ENCODE peak calls at places on chromosomes 1 and 21, in nine cellular contexts. One of them, this sample, is unnamed.

GRCh38 chr1:185159966-185160365 is 3.0 kb downstream of the SWT1 start:
- DNase-seq in CD8-positive, alpha-beta T cell: no peak
- DNase-seq in NCI-H774: no peak
- DNase-seq in fibroblast of pulmonary artery: no peak
- DNase-seq in uterus: no peak
- DNase-seq in stimulated activated CD4-positive, alpha-beta T cell treated with anti-CD3 and anti-CD28 coated beads, TNF-alpha, amount 100 ng/mL, for 4 hours: no peak
- DNase-seq in stimulated activated CD8-positive, alpha-beta memory T cell treated with anti-CD3 and anti-CD28 coated beads, Interleukin-4, amount 100 ng/mL, for 48 hours: no peak
- DNase-seq in AG08396: no peak
- DNase-seq in dermis blood vessel endothelial cell: no peak
- DNase-seq in this sample: no peak

GRCh38 chr1:229068266-229069043 is 202.5 kb upstream of the RAB4A start:
- DNase-seq in CD8-positive, alpha-beta T cell: no peak
- DNase-seq in NCI-H774: no peak
- DNase-seq in fibroblast of pulmonary artery: peak; percentile 76
- DNase-seq in uterus: no peak
- DNase-seq in stimulated activated CD4-positive, alpha-beta T cell treated with anti-CD3 and anti-CD28 coated beads, TNF-alpha, amount 100 ng/mL, for 4 hours: no peak
- DNase-seq in stimulated activated CD8-positive, alpha-beta memory T cell treated with anti-CD3 and anti-CD28 coated beads, Interleukin-4, amount 100 ng/mL, for 48 hours: no peak
- DNase-seq in AG08396: no peak
- DNase-seq in dermis blood vessel endothelial cell: peak; percentile 18
- DNase-seq in this sample: no peak

GRCh38 chr1:99546432-99547416 is 99.2 kb upstream of the PALMD start:
- DNase-seq in CD8-positive, alpha-beta T cell: no peak
- DNase-seq in NCI-H774: no peak
- DNase-seq in fibroblast of pulmonary artery: peak; percentile 37
- DNase-seq in uterus: no peak
- DNase-seq in stimulated activated CD4-positive, alpha-beta T cell treated with anti-CD3 and anti-CD28 coated beads, TNF-alpha, amount 100 ng/mL, for 4 hours: no peak
- DNase-seq in stimulated activated CD8-positive, alpha-beta memory T cell treated with anti-CD3 and anti-CD28 coated beads, Interleukin-4, amount 100 ng/mL, for 48 hours: no peak
- DNase-seq in AG08396: no peak
- DNase-seq in dermis blood vessel endothelial cell: peak; percentile 60
- DNase-seq in this sample: no peak

GRCh38 chr1:21866629-21867009 is 54.6 kb downstream of the LDLRAD2 start:
- DNase-seq in CD8-positive, alpha-beta T cell: no peak
- DNase-seq in NCI-H774: no peak
- DNase-seq in fibroblast of pulmonary artery: no peak
- DNase-seq in uterus: no peak
- DNase-seq in stimulated activated CD4-positive, alpha-beta T cell treated with anti-CD3 and anti-CD28 coated beads, TNF-alpha, amount 100 ng/mL, for 4 hours: no peak
- DNase-seq in stimulated activated CD8-positive, alpha-beta memory T cell treated with anti-CD3 and anti-CD28 coated beads, Interleukin-4, amount 100 ng/mL, for 48 hours: no peak
- DNase-seq in AG08396: no peak
- DNase-seq in dermis blood vessel endothelial cell: no peak
- DNase-seq in this sample: no peak

GRCh38 chr1:205008896-205009295 is 34.1 kb upstream of the CNTN2 start:
- DNase-seq in CD8-positive, alpha-beta T cell: no peak
- DNase-seq in NCI-H774: no peak
- DNase-seq in fibroblast of pulmonary artery: no peak
- DNase-seq in uterus: no peak
- DNase-seq in stimulated activated CD4-positive, alpha-beta T cell treated with anti-CD3 and anti-CD28 coated beads, TNF-alpha, amount 100 ng/mL, for 4 hours: no peak
- DNase-seq in stimulated activated CD8-positive, alpha-beta memory T cell treated with anti-CD3 and anti-CD28 coated beads, Interleukin-4, amount 100 ng/mL, for 48 hours: no peak
- DNase-seq in AG08396: no peak
- DNase-seq in dermis blood vessel endothelial cell: no peak
- DNase-seq in this sample: no peak

GRCh38 chr1:30083800-30084464 is 639.5 kb downstream of the MATN1 start:
- DNase-seq in CD8-positive, alpha-beta T cell: no peak
- DNase-seq in NCI-H774: no peak
- DNase-seq in fibroblast of pulmonary artery: peak; percentile 68
- DNase-seq in uterus: peak; percentile 21
- DNase-seq in stimulated activated CD4-positive, alpha-beta T cell treated with anti-CD3 and anti-CD28 coated beads, TNF-alpha, amount 100 ng/mL, for 4 hours: no peak
- DNase-seq in stimulated activated CD8-positive, alpha-beta memory T cell treated with anti-CD3 and anti-CD28 coated beads, Interleukin-4, amount 100 ng/mL, for 48 hours: no peak
- DNase-seq in AG08396: peak; percentile 76
- DNase-seq in dermis blood vessel endothelial cell: peak; percentile 78
- DNase-seq in this sample: no peak

GRCh38 chr1:167566766-167567165 is 13.2 kb upstream of the CREG1 start:
- DNase-seq in CD8-positive, alpha-beta T cell: no peak
- DNase-seq in NCI-H774: no peak
- DNase-seq in fibroblast of pulmonary artery: no peak
- DNase-seq in uterus: no peak
- DNase-seq in stimulated activated CD4-positive, alpha-beta T cell treated with anti-CD3 and anti-CD28 coated beads, TNF-alpha, amount 100 ng/mL, for 4 hours: no peak
- DNase-seq in stimulated activated CD8-positive, alpha-beta memory T cell treated with anti-CD3 and anti-CD28 coated beads, Interleukin-4, amount 100 ng/mL, for 48 hours: no peak
- DNase-seq in AG08396: no peak
- DNase-seq in dermis blood vessel endothelial cell: no peak
- DNase-seq in this sample: no peak

GRCh38 chr1:59720716-59721115 is 94.0 kb upstream of the HOOK1 start:
- DNase-seq in CD8-positive, alpha-beta T cell: no peak
- DNase-seq in NCI-H774: no peak
- DNase-seq in fibroblast of pulmonary artery: no peak
- DNase-seq in uterus: no peak
- DNase-seq in stimulated activated CD4-positive, alpha-beta T cell treated with anti-CD3 and anti-CD28 coated beads, TNF-alpha, amount 100 ng/mL, for 4 hours: no peak
- DNase-seq in stimulated activated CD8-positive, alpha-beta memory T cell treated with anti-CD3 and anti-CD28 coated beads, Interleukin-4, amount 100 ng/mL, for 48 hours: no peak
- DNase-seq in AG08396: no peak
- DNase-seq in dermis blood vessel endothelial cell: no peak
- DNase-seq in this sample: no peak

GRCh38 chr21:37367301-37367757 is 756 bp downstream of the DYRK1A start:
- DNase-seq in CD8-positive, alpha-beta T cell: no peak
- DNase-seq in NCI-H774: no peak
- DNase-seq in fibroblast of pulmonary artery: no peak
- DNase-seq in uterus: no peak
- DNase-seq in stimulated activated CD4-positive, alpha-beta T cell treated with anti-CD3 and anti-CD28 coated beads, TNF-alpha, amount 100 ng/mL, for 4 hours: no peak
- DNase-seq in stimulated activated CD8-positive, alpha-beta memory T cell treated with anti-CD3 and anti-CD28 coated beads, Interleukin-4, amount 100 ng/mL, for 48 hours: peak; percentile 31
- DNase-seq in AG08396: peak; percentile 41
- DNase-seq in dermis blood vessel endothelial cell: no peak
- DNase-seq in this sample: peak; percentile 13

GRCh38 chr1:53066941-53067738 is 5.1 kb downstream of the PODN start:
- DNase-seq in CD8-positive, alpha-beta T cell: no peak
- DNase-seq in NCI-H774: no peak
- DNase-seq in fibroblast of pulmonary artery: no peak
- DNase-seq in uterus: peak; percentile 20
- DNase-seq in stimulated activated CD4-positive, alpha-beta T cell treated with anti-CD3 and anti-CD28 coated beads, TNF-alpha, amount 100 ng/mL, for 4 hours: no peak
- DNase-seq in stimulated activated CD8-positive, alpha-beta memory T cell treated with anti-CD3 and anti-CD28 coated beads, Interleukin-4, amount 100 ng/mL, for 48 hours: peak; percentile 8
- DNase-seq in AG08396: no peak
- DNase-seq in dermis blood vessel endothelial cell: no peak
- DNase-seq in this sample: no peak

GRCh38 chr1:32201011-32201855 is 838 bp downstream of the CCDC28B start:
- DNase-seq in CD8-positive, alpha-beta T cell: peak; percentile 79
- DNase-seq in NCI-H774: peak; percentile 28
- DNase-seq in fibroblast of pulmonary artery: peak; percentile 60
- DNase-seq in uterus: peak; percentile 66
- DNase-seq in stimulated activated CD4-positive, alpha-beta T cell treated with anti-CD3 and anti-CD28 coated beads, TNF-alpha, amount 100 ng/mL, for 4 hours: peak; percentile 58
- DNase-seq in stimulated activated CD8-positive, alpha-beta memory T cell treated with anti-CD3 and anti-CD28 coated beads, Interleukin-4, amount 100 ng/mL, for 48 hours: peak; percentile 89
- DNase-seq in AG08396: peak; percentile 57
- DNase-seq in dermis blood vessel endothelial cell: peak; percentile 70
- DNase-seq in this sample: peak; percentile 63

GRCh38 chr1:246587606-246588005 is 21.4 kb downstream of the CNST start:
- DNase-seq in CD8-positive, alpha-beta T cell: no peak
- DNase-seq in NCI-H774: no peak
- DNase-seq in fibroblast of pulmonary artery: peak; percentile 78
- DNase-seq in uterus: no peak
- DNase-seq in stimulated activated CD4-positive, alpha-beta T cell treated with anti-CD3 and anti-CD28 coated beads, TNF-alpha, amount 100 ng/mL, for 4 hours: no peak
- DNase-seq in stimulated activated CD8-positive, alpha-beta memory T cell treated with anti-CD3 and anti-CD28 coated beads, Interleukin-4, amount 100 ng/mL, for 48 hours: no peak
- DNase-seq in AG08396: no peak
- DNase-seq in dermis blood vessel endothelial cell: peak; percentile 70
- DNase-seq in this sample: no peak

GRCh38 chr1:235516862-235517446 is 12.7 kb upstream of the B3GALNT2 start:
- DNase-seq in CD8-positive, alpha-beta T cell: no peak
- DNase-seq in NCI-H774: no peak
- DNase-seq in fibroblast of pulmonary artery: no peak
- DNase-seq in uterus: no peak
- DNase-seq in stimulated activated CD4-positive, alpha-beta T cell treated with anti-CD3 and anti-CD28 coated beads, TNF-alpha, amount 100 ng/mL, for 4 hours: no peak
- DNase-seq in stimulated activated CD8-positive, alpha-beta memory T cell treated with anti-CD3 and anti-CD28 coated beads, Interleukin-4, amount 100 ng/mL, for 48 hours: no peak
- DNase-seq in AG08396: no peak
- DNase-seq in dermis blood vessel endothelial cell: no peak
- DNase-seq in this sample: no peak

GRCh38 chr1:34500451-34500850 is 254.4 kb upstream of the GJB5 start:
- DNase-seq in CD8-positive, alpha-beta T cell: no peak
- DNase-seq in NCI-H774: no peak
- DNase-seq in fibroblast of pulmonary artery: peak; percentile 1
- DNase-seq in uterus: no peak
- DNase-seq in stimulated activated CD4-positive, alpha-beta T cell treated with anti-CD3 and anti-CD28 coated beads, TNF-alpha, amount 100 ng/mL, for 4 hours: no peak
- DNase-seq in stimulated activated CD8-positive, alpha-beta memory T cell treated with anti-CD3 and anti-CD28 coated beads, Interleukin-4, amount 100 ng/mL, for 48 hours: peak; percentile 41
- DNase-seq in AG08396: peak; percentile 56
- DNase-seq in dermis blood vessel endothelial cell: peak; percentile 4
- DNase-seq in this sample: no peak

GRCh38 chr21:39004776-39005605 is 178.3 kb downstream of the PSMG1 start:
- DNase-seq in CD8-positive, alpha-beta T cell: no peak
- DNase-seq in NCI-H774: peak; percentile 23
- DNase-seq in fibroblast of pulmonary artery: peak; percentile 87
- DNase-seq in uterus: peak; percentile 64
- DNase-seq in stimulated activated CD4-positive, alpha-beta T cell treated with anti-CD3 and anti-CD28 coated beads, TNF-alpha, amount 100 ng/mL, for 4 hours: no peak
- DNase-seq in stimulated activated CD8-positive, alpha-beta memory T cell treated with anti-CD3 and anti-CD28 coated beads, Interleukin-4, amount 100 ng/mL, for 48 hours: no peak
- DNase-seq in AG08396: peak; percentile 59
- DNase-seq in dermis blood vessel endothelial cell: peak; percentile 61
- DNase-seq in this sample: no peak

GRCh38 chr1:228000836-228001563 is 5.8 kb upstream of the WNT3A start:
- DNase-seq in CD8-positive, alpha-beta T cell: no peak
- DNase-seq in NCI-H774: no peak
- DNase-seq in fibroblast of pulmonary artery: no peak
- DNase-seq in uterus: peak; percentile 3
- DNase-seq in stimulated activated CD4-positive, alpha-beta T cell treated with anti-CD3 and anti-CD28 coated beads, TNF-alpha, amount 100 ng/mL, for 4 hours: no peak
- DNase-seq in stimulated activated CD8-positive, alpha-beta memory T cell treated with anti-CD3 and anti-CD28 coated beads, Interleukin-4, amount 100 ng/mL, for 48 hours: peak; percentile 9
- DNase-seq in AG08396: no peak
- DNase-seq in dermis blood vessel endothelial cell: no peak
- DNase-seq in this sample: no peak

GRCh38 chr21:25578070-25578961 is 29.0 kb downstream of the MRPL39 start:
- DNase-seq in CD8-positive, alpha-beta T cell: no peak
- DNase-seq in NCI-H774: no peak
- DNase-seq in fibroblast of pulmonary artery: no peak
- DNase-seq in uterus: no peak
- DNase-seq in stimulated activated CD4-positive, alpha-beta T cell treated with anti-CD3 and anti-CD28 coated beads, TNF-alpha, amount 100 ng/mL, for 4 hours: peak; percentile 56
- DNase-seq in stimulated activated CD8-positive, alpha-beta memory T cell treated with anti-CD3 and anti-CD28 coated beads, Interleukin-4, amount 100 ng/mL, for 48 hours: peak; percentile 78
- DNase-seq in AG08396: no peak
- DNase-seq in dermis blood vessel endothelial cell: no peak
- DNase-seq in this sample: no peak

GRCh38 chr1:225766967-225767413 is 10.6 kb upstream of the SRP9 start:
- DNase-seq in CD8-positive, alpha-beta T cell: no peak
- DNase-seq in NCI-H774: no peak
- DNase-seq in fibroblast of pulmonary artery: peak; percentile 97
- DNase-seq in uterus: peak; percentile 83
- DNase-seq in stimulated activated CD4-positive, alpha-beta T cell treated with anti-CD3 and anti-CD28 coated beads, TNF-alpha, amount 100 ng/mL, for 4 hours: no peak
- DNase-seq in stimulated activated CD8-positive, alpha-beta memory T cell treated with anti-CD3 and anti-CD28 coated beads, Interleukin-4, amount 100 ng/mL, for 48 hours: no peak
- DNase-seq in AG08396: peak; percentile 65
- DNase-seq in dermis blood vessel endothelial cell: peak; percentile 82
- DNase-seq in this sample: no peak

GRCh38 chr1:42737257-42737656 is 2.8 kb downstream of the CLDN19 start:
- DNase-seq in CD8-positive, alpha-beta T cell: no peak
- DNase-seq in NCI-H774: no peak
- DNase-seq in fibroblast of pulmonary artery: no peak
- DNase-seq in uterus: no peak
- DNase-seq in stimulated activated CD4-positive, alpha-beta T cell treated with anti-CD3 and anti-CD28 coated beads, TNF-alpha, amount 100 ng/mL, for 4 hours: no peak
- DNase-seq in stimulated activated CD8-positive, alpha-beta memory T cell treated with anti-CD3 and anti-CD28 coated beads, Interleukin-4, amount 100 ng/mL, for 48 hours: no peak
- DNase-seq in AG08396: peak; percentile 19
- DNase-seq in dermis blood vessel endothelial cell: peak; percentile 12
- DNase-seq in this sample: no peak

GRCh38 chr1:77533660-77534295 is 148.7 kb downstream of the ZZZ3 start:
- DNase-seq in CD8-positive, alpha-beta T cell: peak; percentile 63
- DNase-seq in NCI-H774: peak; percentile 26
- DNase-seq in fibroblast of pulmonary artery: peak; percentile 83
- DNase-seq in uterus: peak; percentile 29
- DNase-seq in stimulated activated CD4-positive, alpha-beta T cell treated with anti-CD3 and anti-CD28 coated beads, TNF-alpha, amount 100 ng/mL, for 4 hours: peak; percentile 6
- DNase-seq in stimulated activated CD8-positive, alpha-beta memory T cell treated with anti-CD3 and anti-CD28 coated beads, Interleukin-4, amount 100 ng/mL, for 48 hours: peak; percentile 68
- DNase-seq in AG08396: peak; percentile 72
- DNase-seq in dermis blood vessel endothelial cell: peak; percentile 88
- DNase-seq in this sample: peak; percentile 38

GRCh38 chr21:45365608-45366241 is 39.2 kb upstream of the COL18A1 start:
- DNase-seq in CD8-positive, alpha-beta T cell: no peak
- DNase-seq in NCI-H774: no peak
- DNase-seq in fibroblast of pulmonary artery: peak; percentile 83
- DNase-seq in uterus: no peak
- DNase-seq in stimulated activated CD4-positive, alpha-beta T cell treated with anti-CD3 and anti-CD28 coated beads, TNF-alpha, amount 100 ng/mL, for 4 hours: no peak
- DNase-seq in stimulated activated CD8-positive, alpha-beta memory T cell treated with anti-CD3 and anti-CD28 coated beads, Interleukin-4, amount 100 ng/mL, for 48 hours: no peak
- DNase-seq in AG08396: peak; percentile 63
- DNase-seq in dermis blood vessel endothelial cell: peak; percentile 74
- DNase-seq in this sample: no peak

GRCh38 chr1:56258395-56258794 is 321.0 kb downstream of the PLPP3 start:
- DNase-seq in CD8-positive, alpha-beta T cell: no peak
- DNase-seq in NCI-H774: no peak
- DNase-seq in fibroblast of pulmonary artery: no peak
- DNase-seq in uterus: no peak
- DNase-seq in stimulated activated CD4-positive, alpha-beta T cell treated with anti-CD3 and anti-CD28 coated beads, TNF-alpha, amount 100 ng/mL, for 4 hours: no peak
- DNase-seq in stimulated activated CD8-positive, alpha-beta memory T cell treated with anti-CD3 and anti-CD28 coated beads, Interleukin-4, amount 100 ng/mL, for 48 hours: no peak
- DNase-seq in AG08396: no peak
- DNase-seq in dermis blood vessel endothelial cell: no peak
- DNase-seq in this sample: no peak

GRCh38 chr1:10965621-10966226 is 46.7 kb upstream of the TARDBP start:
- DNase-seq in CD8-positive, alpha-beta T cell: peak; percentile 25
- DNase-seq in NCI-H774: no peak
- DNase-seq in fibroblast of pulmonary artery: no peak
- DNase-seq in uterus: no peak
- DNase-seq in stimulated activated CD4-positive, alpha-beta T cell treated with anti-CD3 and anti-CD28 coated beads, TNF-alpha, amount 100 ng/mL, for 4 hours: no peak
- DNase-seq in stimulated activated CD8-positive, alpha-beta memory T cell treated with anti-CD3 and anti-CD28 coated beads, Interleukin-4, amount 100 ng/mL, for 48 hours: peak; percentile 39
- DNase-seq in AG08396: no peak
- DNase-seq in dermis blood vessel endothelial cell: no peak
- DNase-seq in this sample: no peak

GRCh38 chr1:245978915-245979314 is 528.2 kb downstream of the SMYD3 start:
- DNase-seq in CD8-positive, alpha-beta T cell: no peak
- DNase-seq in NCI-H774: no peak
- DNase-seq in fibroblast of pulmonary artery: no peak
- DNase-seq in uterus: no peak
- DNase-seq in stimulated activated CD4-positive, alpha-beta T cell treated with anti-CD3 and anti-CD28 coated beads, TNF-alpha, amount 100 ng/mL, for 4 hours: no peak
- DNase-seq in stimulated activated CD8-positive, alpha-beta memory T cell treated with anti-CD3 and anti-CD28 coated beads, Interleukin-4, amount 100 ng/mL, for 48 hours: no peak
- DNase-seq in AG08396: no peak
- DNase-seq in dermis blood vessel endothelial cell: no peak
- DNase-seq in this sample: no peak

GRCh38 chr1:54875000-54875399 is 12.0 kb downstream of the DHCR24 start:
- DNase-seq in CD8-positive, alpha-beta T cell: no peak
- DNase-seq in NCI-H774: no peak
- DNase-seq in fibroblast of pulmonary artery: no peak
- DNase-seq in uterus: no peak
- DNase-seq in stimulated activated CD4-positive, alpha-beta T cell treated with anti-CD3 and anti-CD28 coated beads, TNF-alpha, amount 100 ng/mL, for 4 hours: no peak
- DNase-seq in stimulated activated CD8-positive, alpha-beta memory T cell treated with anti-CD3 and anti-CD28 coated beads, Interleukin-4, amount 100 ng/mL, for 48 hours: no peak
- DNase-seq in AG08396: no peak
- DNase-seq in dermis blood vessel endothelial cell: no peak
- DNase-seq in this sample: no peak

GRCh38 chr1:111415461-111415860 is 12.1 kb downstream of the OVGP1 start:
- DNase-seq in CD8-positive, alpha-beta T cell: no peak
- DNase-seq in NCI-H774: no peak
- DNase-seq in fibroblast of pulmonary artery: no peak
- DNase-seq in uterus: no peak
- DNase-seq in stimulated activated CD4-positive, alpha-beta T cell treated with anti-CD3 and anti-CD28 coated beads, TNF-alpha, amount 100 ng/mL, for 4 hours: no peak
- DNase-seq in stimulated activated CD8-positive, alpha-beta memory T cell treated with anti-CD3 and anti-CD28 coated beads, Interleukin-4, amount 100 ng/mL, for 48 hours: no peak
- DNase-seq in AG08396: no peak
- DNase-seq in dermis blood vessel endothelial cell: no peak
- DNase-seq in this sample: no peak

GRCh38 chr1:226640737-226641136 is 92.2 kb downstream of the STUM start:
- DNase-seq in CD8-positive, alpha-beta T cell: no peak
- DNase-seq in NCI-H774: no peak
- DNase-seq in fibroblast of pulmonary artery: no peak
- DNase-seq in uterus: peak; percentile 22
- DNase-seq in stimulated activated CD4-positive, alpha-beta T cell treated with anti-CD3 and anti-CD28 coated beads, TNF-alpha, amount 100 ng/mL, for 4 hours: no peak
- DNase-seq in stimulated activated CD8-positive, alpha-beta memory T cell treated with anti-CD3 and anti-CD28 coated beads, Interleukin-4, amount 100 ng/mL, for 48 hours: no peak
- DNase-seq in AG08396: no peak
- DNase-seq in dermis blood vessel endothelial cell: no peak
- DNase-seq in this sample: no peak

GRCh38 chr1:61921435-61921834 is 179.2 kb downstream of the PATJ start:
- DNase-seq in CD8-positive, alpha-beta T cell: no peak
- DNase-seq in NCI-H774: no peak
- DNase-seq in fibroblast of pulmonary artery: no peak
- DNase-seq in uterus: no peak
- DNase-seq in stimulated activated CD4-positive, alpha-beta T cell treated with anti-CD3 and anti-CD28 coated beads, TNF-alpha, amount 100 ng/mL, for 4 hours: no peak
- DNase-seq in stimulated activated CD8-positive, alpha-beta memory T cell treated with anti-CD3 and anti-CD28 coated beads, Interleukin-4, amount 100 ng/mL, for 48 hours: no peak
- DNase-seq in AG08396: no peak
- DNase-seq in dermis blood vessel endothelial cell: peak; percentile 6
- DNase-seq in this sample: no peak

GRCh38 chr1:115809847-115810246 is 31.1 kb downstream of the NHLH2 start:
- DNase-seq in CD8-positive, alpha-beta T cell: no peak
- DNase-seq in NCI-H774: no peak
- DNase-seq in fibroblast of pulmonary artery: no peak
- DNase-seq in uterus: no peak
- DNase-seq in stimulated activated CD4-positive, alpha-beta T cell treated with anti-CD3 and anti-CD28 coated beads, TNF-alpha, amount 100 ng/mL, for 4 hours: no peak
- DNase-seq in stimulated activated CD8-positive, alpha-beta memory T cell treated with anti-CD3 and anti-CD28 coated beads, Interleukin-4, amount 100 ng/mL, for 48 hours: no peak
- DNase-seq in AG08396: no peak
- DNase-seq in dermis blood vessel endothelial cell: no peak
- DNase-seq in this sample: no peak

GRCh38 chr21:46048926-46049889 is 48.7 kb upstream of the COL6A2 start:
- DNase-seq in CD8-positive, alpha-beta T cell: no peak
- DNase-seq in NCI-H774: no peak
- DNase-seq in fibroblast of pulmonary artery: peak; percentile 100
- DNase-seq in uterus: peak; percentile 98
- DNase-seq in stimulated activated CD4-positive, alpha-beta T cell treated with anti-CD3 and anti-CD28 coated beads, TNF-alpha, amount 100 ng/mL, for 4 hours: no peak
- DNase-seq in stimulated activated CD8-positive, alpha-beta memory T cell treated with anti-CD3 and anti-CD28 coated beads, Interleukin-4, amount 100 ng/mL, for 48 hours: no peak
- DNase-seq in AG08396: peak; percentile 89
- DNase-seq in dermis blood vessel endothelial cell: no peak
- DNase-seq in this sample: no peak

GRCh38 chr1:40901886-40902633 is 39.9 kb upstream of the CITED4 start:
- DNase-seq in CD8-positive, alpha-beta T cell: no peak
- DNase-seq in NCI-H774: no peak
- DNase-seq in fibroblast of pulmonary artery: peak; percentile 64
- DNase-seq in uterus: peak; percentile 27
- DNase-seq in stimulated activated CD4-positive, alpha-beta T cell treated with anti-CD3 and anti-CD28 coated beads, TNF-alpha, amount 100 ng/mL, for 4 hours: no peak
- DNase-seq in stimulated activated CD8-positive, alpha-beta memory T cell treated with anti-CD3 and anti-CD28 coated beads, Interleukin-4, amount 100 ng/mL, for 48 hours: no peak
- DNase-seq in AG08396: peak; percentile 50
- DNase-seq in dermis blood vessel endothelial cell: peak; percentile 67
- DNase-seq in this sample: no peak

This sample was measured in activated T-helper 1 cell treated with Interleukin-2 at 50 U/mL for 16 hours.